ENCODE peak calls at places on chromosomes 5 and 9, in five cellular contexts. One of them, this sample, is unnamed.

GRCh38 chr9:136527721-136528710 is 17.8 kb downstream of the NOTCH1 start:
- DNase-seq in tibial artery: no peak
- DNase-seq in stimulated activated CD4-positive, alpha-beta T cell treated with anti-CD3 and anti-CD28 coated beads, Interleukin-1b, Interleukin-23, amount 100 ng/mL, for 1 hour: no peak
- DNase-seq in non-pigmented ciliary epithelial cell: no peak
- DNase-seq in RPMI8226: no peak
- DNase-seq in this sample: no peak

GRCh38 chr5:79397080-79397479 is 116.9 kb downstream of the HOMER1 start:
- DNase-seq in tibial artery: no peak
- DNase-seq in non-pigmented ciliary epithelial cell: no peak
- DNase-seq in RPMI8226: no peak
- DNase-seq in stimulated activated CD4-positive, alpha-beta T cell treated with anti-CD3 and anti-CD28 coated beads, Interleukin-1b, Interleukin-23, amount 100 ng/mL, for 1 hour: no peak
- DNase-seq in this sample: no peak

GRCh38 chr5:123708074-123708806 is 196.3 kb downstream of the CSNK1G3 start:
- DNase-seq in RPMI8226: no peak
- DNase-seq in tibial artery: no peak
- DNase-seq in stimulated activated CD4-positive, alpha-beta T cell treated with anti-CD3 and anti-CD28 coated beads, Interleukin-1b, Interleukin-23, amount 100 ng/mL, for 1 hour: no peak
- DNase-seq in non-pigmented ciliary epithelial cell: peak; percentile 80
- DNase-seq in this sample: no peak

GRCh38 chr9:110180713-110181434 is 27.1 kb downstream of the C9orf152 start:
- DNase-seq in non-pigmented ciliary epithelial cell: no peak
- DNase-seq in tibial artery: no peak
- DNase-seq in stimulated activated CD4-positive, alpha-beta T cell treated with anti-CD3 and anti-CD28 coated beads, Interleukin-1b, Interleukin-23, amount 100 ng/mL, for 1 hour: no peak
- DNase-seq in RPMI8226: peak; percentile 81
- DNase-seq in this sample: no peak

GRCh38 chr5:16505904-16506303 is 40.3 kb upstream of the ZNF622 start:
- DNase-seq in RPMI8226: no peak
- DNase-seq in non-pigmented ciliary epithelial cell: no peak
- DNase-seq in stimulated activated CD4-positive, alpha-beta T cell treated with anti-CD3 and anti-CD28 coated beads, Interleukin-1b, Interleukin-23, amount 100 ng/mL, for 1 hour: no peak
- DNase-seq in tibial artery: no peak
- DNase-seq in this sample: no peak

GRCh38 chr5:178460598-178461425 is 129.4 kb downstream of the COL23A1 start:
- DNase-seq in stimulated activated CD4-positive, alpha-beta T cell treated with anti-CD3 and anti-CD28 coated beads, Interleukin-1b, Interleukin-23, amount 100 ng/mL, for 1 hour: no peak
- DNase-seq in tibial artery: peak; percentile 82
- DNase-seq in RPMI8226: peak; percentile 72
- DNase-seq in non-pigmented ciliary epithelial cell: no peak
- DNase-seq in this sample: peak; percentile 59

GRCh38 chr5:51172853-51173635 is 210.2 kb upstream of the ISL1 start:
- DNase-seq in RPMI8226: no peak
- DNase-seq in stimulated activated CD4-positive, alpha-beta T cell treated with anti-CD3 and anti-CD28 coated beads, Interleukin-1b, Interleukin-23, amount 100 ng/mL, for 1 hour: no peak
- DNase-seq in non-pigmented ciliary epithelial cell: no peak
- DNase-seq in tibial artery: no peak
- DNase-seq in this sample: no peak

GRCh38 chr5:135034186-135034962 is at the start of gene PITX1:
- DNase-seq in RPMI8226: peak; percentile 55
- DNase-seq in tibial artery: peak; percentile 91
- DNase-seq in non-pigmented ciliary epithelial cell: no peak
- DNase-seq in stimulated activated CD4-positive, alpha-beta T cell treated with anti-CD3 and anti-CD28 coated beads, Interleukin-1b, Interleukin-23, amount 100 ng/mL, for 1 hour: no peak
- DNase-seq in this sample: peak; percentile 65

GRCh38 chr9:90608141-90608540 is 34.5 kb downstream of the DIRAS2 start:
- DNase-seq in stimulated activated CD4-positive, alpha-beta T cell treated with anti-CD3 and anti-CD28 coated beads, Interleukin-1b, Interleukin-23, amount 100 ng/mL, for 1 hour: no peak
- DNase-seq in RPMI8226: no peak
- DNase-seq in tibial artery: no peak
- DNase-seq in non-pigmented ciliary epithelial cell: no peak
- DNase-seq in this sample: no peak

GRCh38 chr9:128243486-128244415 is 32.1 kb downstream of the GOLGA2 start:
- DNase-seq in tibial artery: no peak
- DNase-seq in stimulated activated CD4-positive, alpha-beta T cell treated with anti-CD3 and anti-CD28 coated beads, Interleukin-1b, Interleukin-23, amount 100 ng/mL, for 1 hour: no peak
- DNase-seq in RPMI8226: no peak
- DNase-seq in non-pigmented ciliary epithelial cell: no peak
- DNase-seq in this sample: no peak

GRCh38 chr9:111621895-111622480 is 9.1 kb upstream of the DNAJC25 start:
- DNase-seq in non-pigmented ciliary epithelial cell: no peak
- DNase-seq in RPMI8226: peak; percentile 14
- DNase-seq in tibial artery: no peak
- DNase-seq in stimulated activated CD4-positive, alpha-beta T cell treated with anti-CD3 and anti-CD28 coated beads, Interleukin-1b, Interleukin-23, amount 100 ng/mL, for 1 hour: no peak
- DNase-seq in this sample: peak; percentile 12

This sample was measured in MV-4-11.